ENCODE peak calls at places on chromosomes 1 and 21, in five cellular contexts. E is WTC11, N is HepG2, D is K562, S is GM12878. T is an unnamed sample.

GRCh38 chr21:22288885-22289509 is 1290.8 kb downstream of the NCAM2 start:
- DNase-seq in N (no peak), S (no peak), E (no peak), D (no peak), T (no peak)

GRCh38 chr1:43932786-43933385 is 715 bp upstream of the ARTN start:
- DNase-seq in E (no peak), S (no peak), N (no peak), D (no peak), T (no peak)

GRCh38 chr1:62266217-62266616 is 53.0 kb downstream of the KANK4 start:
- DNase-seq in S (no peak), N (no peak), D (no peak), E (no peak), T (no peak)

GRCh38 chr21:25456672-25457071 is 150.6 kb downstream of the MRPL39 start:
- DNase-seq in D (no peak), N (no peak), E (no peak), S (peak), T (no peak)

GRCh38 chr1:112530832-112531231 is 22.1 kb downstream of the WNT2B start:
- DNase-seq in S (no peak), E (no peak), D (no peak), N (no peak), T (no peak)

GRCh38 chr1:156641761-156642264 is at the start of gene BCAN:
- DNase-seq in S (no peak), D (no peak), E (peak), N (no peak), T (no peak)

GRCh38 chr1:88800382-88801051 is 90.8 kb downstream of the GTF2B start:
- DNase-seq in E (no peak), D (peak), N (peak), S (no peak), T (peak)

GRCh38 chr1:15243275-15244043 is 3.6 kb upstream of the FHAD1 start:
- DNase-seq in N (no peak), E (no peak), S (no peak), D (no peak), T (no peak)

GRCh38 chr1:180027949-180028445 is 73.4 kb downstream of the CEP350 start:
- DNase-seq in D (no peak), S (no peak), E (no peak), N (no peak), T (no peak)

GRCh38 chr1:219412772-219413171 is 200.1 kb downstream of the ZC3H11B start:
- DNase-seq in N (no peak), D (no peak), S (no peak), E (no peak), T (no peak)

GRCh38 chr1:201505505-201505893 is 1.4 kb downstream of the CSRP1 start:
- DNase-seq in D (no peak), E (no peak), N (no peak), S (no peak), T (peak)

GRCh38 chr1:59100975-59101374 is 195.9 kb upstream of the FGGY start:
- DNase-seq in D (no peak), S (no peak), N (peak), E (no peak), T (no peak)

GRCh38 chr1:206557636-206558473 is 50.5 kb downstream of the RASSF5 start:
- DNase-seq in S (no peak), D (peak), N (no peak), E (no peak), T (no peak)

GRCh38 chr1:30611741-30612309 is 111.6 kb downstream of the MATN1 start:
- DNase-seq in S (no peak), N (no peak), D (no peak), E (peak), T (no peak)

GRCh38 chr1:2373551-2374259 is 17.6 kb downstream of the MORN1 start:
- DNase-seq in E (peak), D (no peak), S (no peak), N (no peak), T (no peak)

DNA sequence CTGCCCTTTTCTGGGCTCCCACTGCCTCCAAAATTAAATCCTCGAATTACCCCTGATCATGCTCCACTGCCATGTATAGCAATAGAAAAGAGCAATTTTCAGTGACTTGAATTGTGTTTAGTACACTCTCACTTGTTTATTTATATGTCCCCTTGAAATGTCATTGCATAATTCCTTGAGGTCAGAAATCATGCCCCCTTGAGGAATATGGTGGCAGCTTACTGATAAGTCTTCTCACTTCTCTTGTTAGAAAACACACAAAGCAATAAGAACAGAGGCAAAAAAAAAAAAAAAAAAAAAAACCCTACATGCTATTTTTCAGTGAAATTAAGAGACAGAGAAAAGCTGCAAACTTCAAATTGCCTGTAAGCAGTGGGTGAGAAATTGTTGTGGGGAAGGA is 37.5 kb downstream of the GPR88 start:
- DNase-seq in E (no peak), D (no peak), S (no peak), N (no peak), T (no peak)
- TF ChIP-seq ESRRA in E (no peak), D (no peak), S (no peak), N (no peak), T (no peak)

GRCh38 chr1:17569200-17570139 is 30.0 kb downstream of the ARHGEF10L start:
- DNase-seq in D (peak), S (no peak), N (peak), E (no peak), T (no peak)
- TF ChIP-seq ESRRA in D (no peak), S (no peak), N (no peak), E (no peak), T (no peak)

GRCh38 chr1:18279713-18280074 is 172.1 kb downstream of the IGSF21 start:
- DNase-seq in N (no peak), E (no peak), D (no peak), S (no peak), T (no peak)
- TF ChIP-seq ESRRA in N (no peak), E (no peak), D (no peak), S (no peak), T (no peak)

DNA sequence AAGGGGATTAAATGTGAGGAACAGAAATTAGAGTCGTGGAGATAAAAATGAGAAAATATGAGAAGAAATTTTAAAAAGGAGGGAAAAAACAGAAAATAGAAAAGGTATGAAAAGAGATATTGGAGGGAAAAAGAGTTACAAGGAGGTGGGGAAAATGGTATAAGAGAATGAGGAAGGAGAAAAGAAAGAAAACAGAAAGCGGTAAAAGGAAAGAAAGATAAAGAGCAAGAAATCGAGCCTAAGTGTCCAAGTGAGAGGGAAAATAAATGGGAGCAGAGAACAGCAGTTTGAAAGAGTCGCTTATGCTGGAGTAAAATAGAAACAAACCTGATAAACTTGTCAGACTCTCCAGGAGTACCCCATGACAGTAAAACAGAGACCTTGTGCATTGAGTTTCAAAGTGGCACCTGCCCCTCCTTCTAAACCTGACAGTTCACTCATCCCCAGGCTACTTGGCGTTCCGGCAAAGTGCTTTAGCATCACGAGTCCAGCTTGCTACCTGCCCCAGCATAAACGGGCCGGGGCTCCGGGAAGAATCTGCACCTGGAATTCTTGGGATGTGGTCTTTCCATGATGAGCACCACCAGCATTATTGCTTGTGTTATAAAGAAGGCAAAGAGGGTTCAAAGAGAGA is 585 bp downstream of the NEGR1 start:
- DNase-seq in N (no peak), S (no peak), E (peak), D (no peak), T (no peak)
- TF ChIP-seq ESRRA in N (no peak), S (no peak), E (no peak), D (no peak), T (no peak)

T was measured in A549.